ENCODE peak calls at places on chromosomes 7 and 10, in seven cellular contexts. One of them, this sample, is unnamed. For H3K9me3, the result is how much of the 10 kb centered on the place peaks cover.

GRCh38 chr10:44180321-44181154 is 204.4 kb downstream of the CXCL12 start:
- DNase-seq in SK-N-SH: no peak
- DNase-seq in CD4-positive, CD25-positive, alpha-beta regulatory T cell: no peak
- DNase-seq in PC-3: peak
- DNase-seq in iPS DF 6.9: no peak
- DNase-seq in neuronal stem cell: no peak
- DNase-seq in stomach: no peak
- DNase-seq in this sample: no peak

GRCh38 chr7:75868153-75868552 is 10.7 kb upstream of the RHBDD2 start:
- DNase-seq in SK-N-SH: no peak
- DNase-seq in CD4-positive, CD25-positive, alpha-beta regulatory T cell: no peak
- DNase-seq in PC-3: no peak
- DNase-seq in iPS DF 6.9: no peak
- DNase-seq in neuronal stem cell: no peak
- DNase-seq in stomach: no peak
- DNase-seq in this sample: no peak

GRCh38 chr10:93357680-93358079 is 124.5 kb downstream of the MYOF start:
- DNase-seq in SK-N-SH: peak
- DNase-seq in CD4-positive, CD25-positive, alpha-beta regulatory T cell: peak
- DNase-seq in PC-3: peak
- DNase-seq in iPS DF 6.9: no peak
- DNase-seq in neuronal stem cell: peak
- DNase-seq in stomach: no peak
- DNase-seq in this sample: peak

GRCh38 chr10:123007558-123008378 is 827 bp downstream of the IKZF5 start:
- DNase-seq in SK-N-SH: peak
- DNase-seq in CD4-positive, CD25-positive, alpha-beta regulatory T cell: peak
- DNase-seq in PC-3: peak
- DNase-seq in iPS DF 6.9: no peak
- DNase-seq in neuronal stem cell: peak
- DNase-seq in stomach: peak
- DNase-seq in this sample: peak

GRCh38 chr10:86708068-86708782 is 39.9 kb downstream of the LDB3 start:
- DNase-seq in SK-N-SH: no peak
- DNase-seq in CD4-positive, CD25-positive, alpha-beta regulatory T cell: no peak
- DNase-seq in PC-3: no peak
- DNase-seq in iPS DF 6.9: no peak
- DNase-seq in neuronal stem cell: no peak
- DNase-seq in stomach: no peak
- DNase-seq in this sample: no peak

GRCh38 chr7:111835066-111835465 is 272.8 kb upstream of the IMMP2L start:
- DNase-seq in SK-N-SH: peak
- DNase-seq in CD4-positive, CD25-positive, alpha-beta regulatory T cell: no peak
- DNase-seq in PC-3: peak
- DNase-seq in iPS DF 6.9: no peak
- DNase-seq in neuronal stem cell: no peak
- DNase-seq in stomach: no peak
- DNase-seq in this sample: no peak

GRCh38 chr10:58475322-58476277 is 37.1 kb upstream of the BICC1 start:
- DNase-seq in SK-N-SH: no peak
- DNase-seq in CD4-positive, CD25-positive, alpha-beta regulatory T cell: no peak
- DNase-seq in PC-3: peak
- DNase-seq in iPS DF 6.9: no peak
- DNase-seq in neuronal stem cell: no peak
- DNase-seq in stomach: no peak
- DNase-seq in this sample: no peak

GRCh38 chr7:38796636-38797501 is 112.1 kb downstream of the VPS41 start:
- DNase-seq in SK-N-SH: peak
- DNase-seq in CD4-positive, CD25-positive, alpha-beta regulatory T cell: peak
- DNase-seq in PC-3: peak
- DNase-seq in iPS DF 6.9: no peak
- DNase-seq in neuronal stem cell: peak
- DNase-seq in stomach: peak
- DNase-seq in this sample: peak

DNA sequence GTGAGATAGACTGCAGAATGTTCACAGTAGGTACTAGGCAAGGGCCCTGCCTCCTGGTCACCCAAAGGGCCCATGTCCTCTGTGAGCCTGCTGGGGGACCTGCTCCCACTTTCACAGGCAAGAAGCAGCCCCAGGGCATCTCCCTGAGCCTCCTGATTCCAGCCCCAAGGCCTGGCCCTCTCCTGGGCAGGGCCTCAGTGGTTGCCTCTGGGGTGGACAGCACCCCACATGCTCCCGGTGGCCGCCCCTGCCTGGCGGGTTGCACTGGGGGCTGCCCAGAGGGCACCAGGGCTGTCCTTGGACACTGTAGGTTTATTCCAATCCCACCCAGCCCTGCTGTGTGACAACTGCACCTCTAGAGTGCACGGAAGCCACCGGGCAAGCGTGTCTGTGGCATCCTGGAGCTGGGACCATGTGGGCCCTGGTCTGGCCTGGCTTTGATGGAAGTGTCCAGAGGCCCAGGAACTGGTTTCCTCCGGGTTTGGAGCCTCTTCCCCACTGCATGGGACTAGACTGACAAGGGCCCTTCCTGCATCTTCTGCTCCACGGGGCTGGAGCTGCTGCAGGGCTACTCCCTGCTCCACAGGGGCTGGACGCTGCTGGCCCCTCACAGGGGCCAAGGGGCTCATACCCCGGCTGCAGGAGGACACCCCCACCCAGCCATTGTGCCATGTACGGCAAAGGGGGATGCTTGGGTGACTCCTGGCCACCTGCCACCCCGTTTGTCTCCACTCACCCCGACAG is 25.0 kb upstream of the SYCE1 start:
- DNase-seq in SK-N-SH: no peak
- DNase-seq in CD4-positive, CD25-positive, alpha-beta regulatory T cell: no peak
- DNase-seq in PC-3: no peak
- DNase-seq in iPS DF 6.9: no peak
- DNase-seq in neuronal stem cell: no peak
- DNase-seq in stomach: no peak
- DNase-seq in this sample: no peak
- H3K9me3 ChIP-seq in SK-N-SH: under half
- H3K9me3 ChIP-seq in CD4-positive, CD25-positive, alpha-beta regulatory T cell: under half
- H3K9me3 ChIP-seq in PC-3: under half
- H3K9me3 ChIP-seq in iPS DF 6.9: under half
- H3K9me3 ChIP-seq in neuronal stem cell: under half
- H3K9me3 ChIP-seq in stomach: under half
- H3K9me3 ChIP-seq in this sample: under half

GRCh38 chr10:133617196-133617595 is 9.4 kb downstream of the FRG2B start:
- DNase-seq in SK-N-SH: no peak
- DNase-seq in CD4-positive, CD25-positive, alpha-beta regulatory T cell: no peak
- DNase-seq in PC-3: no peak
- DNase-seq in iPS DF 6.9: no peak
- DNase-seq in neuronal stem cell: no peak
- DNase-seq in stomach: no peak
- DNase-seq in this sample: no peak
- H3K9me3 ChIP-seq in SK-N-SH: under half
- H3K9me3 ChIP-seq in CD4-positive, CD25-positive, alpha-beta regulatory T cell: under half
- H3K9me3 ChIP-seq in PC-3: under half
- H3K9me3 ChIP-seq in iPS DF 6.9: under half
- H3K9me3 ChIP-seq in neuronal stem cell: under half
- H3K9me3 ChIP-seq in stomach: under half
- H3K9me3 ChIP-seq in this sample: under half

GRCh38 chr10:133187906-133188681 is 28.1 kb downstream of the KNDC1 start:
- DNase-seq in SK-N-SH: no peak
- DNase-seq in CD4-positive, CD25-positive, alpha-beta regulatory T cell: no peak
- DNase-seq in PC-3: no peak
- DNase-seq in iPS DF 6.9: no peak
- DNase-seq in neuronal stem cell: no peak
- DNase-seq in stomach: no peak
- DNase-seq in this sample: no peak
- H3K9me3 ChIP-seq in SK-N-SH: under half
- H3K9me3 ChIP-seq in CD4-positive, CD25-positive, alpha-beta regulatory T cell: under half
- H3K9me3 ChIP-seq in PC-3: under half
- H3K9me3 ChIP-seq in iPS DF 6.9: under half
- H3K9me3 ChIP-seq in neuronal stem cell: under half
- H3K9me3 ChIP-seq in stomach: under half
- H3K9me3 ChIP-seq in this sample: under half

GRCh38 chr10:31030800-31031199 is 865 bp downstream of the ZNF438 start:
- DNase-seq in SK-N-SH: no peak
- DNase-seq in CD4-positive, CD25-positive, alpha-beta regulatory T cell: no peak
- DNase-seq in PC-3: no peak
- DNase-seq in iPS DF 6.9: no peak
- DNase-seq in neuronal stem cell: no peak
- DNase-seq in stomach: no peak
- DNase-seq in this sample: no peak
- H3K9me3 ChIP-seq in SK-N-SH: under half
- H3K9me3 ChIP-seq in CD4-positive, CD25-positive, alpha-beta regulatory T cell: under half
- H3K9me3 ChIP-seq in PC-3: under half
- H3K9me3 ChIP-seq in iPS DF 6.9: under half
- H3K9me3 ChIP-seq in neuronal stem cell: under half
- H3K9me3 ChIP-seq in stomach: under half
- H3K9me3 ChIP-seq in this sample: under half

GRCh38 chr10:10596256-10596655 is 421.4 kb upstream of the CELF2 start:
- DNase-seq in SK-N-SH: no peak
- DNase-seq in CD4-positive, CD25-positive, alpha-beta regulatory T cell: no peak
- DNase-seq in PC-3: no peak
- DNase-seq in iPS DF 6.9: no peak
- DNase-seq in neuronal stem cell: no peak
- DNase-seq in stomach: no peak
- DNase-seq in this sample: no peak
- H3K9me3 ChIP-seq in SK-N-SH: under half
- H3K9me3 ChIP-seq in CD4-positive, CD25-positive, alpha-beta regulatory T cell: under half
- H3K9me3 ChIP-seq in PC-3: under half
- H3K9me3 ChIP-seq in iPS DF 6.9: under half
- H3K9me3 ChIP-seq in neuronal stem cell: under half
- H3K9me3 ChIP-seq in stomach: under half
- H3K9me3 ChIP-seq in this sample: under half